ENCODE peak calls at places on chromosome 7, in seven cellular contexts. K is MM.1S, X is GM23248, I is GM23338, W is PC-3, Y is hepatocyte, N is HCT116. M is an unnamed sample.
A peak's percentile ranks its signal among the peaks of the same experiment; 100 is the strongest.

GRCh38 chr7:20735346-20736065 is 51.2 kb downstream of the SP8 start:
- DNase-seq in K (no peak), Y (no peak), X (no peak), I (no peak), W (no peak), N (no peak), M (no peak)

GRCh38 chr7:142385528-142386340 is 127.9 kb upstream of the PRSS58 start:
- DNase-seq in I (peak; percentile 78), X (peak; percentile 81), Y (peak; percentile 72), W (peak; percentile 84), N (peak; percentile 72), K (peak; percentile 83), M (peak; percentile 64)

GRCh38 chr7:41912851-41913580 is 210.1 kb upstream of the INHBA start:
- DNase-seq in W (peak; percentile 22), I (no peak), K (no peak), Y (no peak), N (no peak), X (no peak), M (no peak)

GRCh38 chr7:157666530-157667040 is 329.8 kb downstream of the DNAJB6 start:
- DNase-seq in I (no peak), Y (no peak), X (no peak), K (no peak), N (no peak), W (no peak), M (no peak)

GRCh38 chr7:82745117-82745516 is 301.5 kb upstream of the CACNA2D1 start:
- DNase-seq in Y (no peak), N (no peak), K (no peak), I (peak; percentile 64), W (no peak), X (peak; percentile 13), M (no peak)

GRCh38 chr7:38685851-38686250 is 54.7 kb upstream of the AMPH start:
- DNase-seq in W (no peak), Y (no peak), N (no peak), K (no peak), X (no peak), I (no peak), M (no peak)

GRCh38 chr7:50940621-50941020 is 157.9 kb upstream of the GRB10 start:
- DNase-seq in Y (no peak), X (peak; percentile 8), W (no peak), N (no peak), K (no peak), I (no peak), M (no peak)

GRCh38 chr7:30034501-30034900 is 6.3 kb downstream of the PLEKHA8 start:
- DNase-seq in W (no peak), K (no peak), X (no peak), Y (no peak), N (no peak), I (no peak), M (no peak)

GRCh38 chr7:89170628-89171027 is 375.1 kb upstream of the TEX47 start:
- DNase-seq in X (no peak), W (no peak), I (no peak), N (no peak), Y (no peak), K (no peak), M (no peak)

GRCh38 chr7:30411897-30412296 is 66.7 kb downstream of the NOD1 start:
- DNase-seq in K (no peak), X (no peak), N (no peak), W (no peak), Y (no peak), I (no peak), M (no peak)

GRCh38 chr7:129948877-129949291 is 3.9 kb downstream of the UBE2H start:
- DNase-seq in I (peak; percentile 94), Y (peak; percentile 93), W (peak; percentile 92), K (peak; percentile 94), X (peak; percentile 91), N (peak; percentile 86), M (peak; percentile 95)

GRCh38 chr7:112495820-112496462 is 15.2 kb downstream of the LSMEM1 start:
- DNase-seq in N (peak; percentile 65), X (peak; percentile 72), I (peak; percentile 85), W (peak; percentile 69), Y (peak; percentile 59), K (peak; percentile 63), M (peak; percentile 58)

GRCh38 chr7:114979803-114980507 is 58.1 kb downstream of the MDFIC start:
- DNase-seq in N (no peak), Y (no peak), I (no peak), K (no peak), X (no peak), W (no peak), M (no peak)

GRCh38 chr7:44158060-44158872 is 17.1 kb upstream of the MYL7 start:
- DNase-seq in W (no peak), N (no peak), I (no peak), Y (no peak), X (no peak), K (no peak), M (no peak)

DNA sequence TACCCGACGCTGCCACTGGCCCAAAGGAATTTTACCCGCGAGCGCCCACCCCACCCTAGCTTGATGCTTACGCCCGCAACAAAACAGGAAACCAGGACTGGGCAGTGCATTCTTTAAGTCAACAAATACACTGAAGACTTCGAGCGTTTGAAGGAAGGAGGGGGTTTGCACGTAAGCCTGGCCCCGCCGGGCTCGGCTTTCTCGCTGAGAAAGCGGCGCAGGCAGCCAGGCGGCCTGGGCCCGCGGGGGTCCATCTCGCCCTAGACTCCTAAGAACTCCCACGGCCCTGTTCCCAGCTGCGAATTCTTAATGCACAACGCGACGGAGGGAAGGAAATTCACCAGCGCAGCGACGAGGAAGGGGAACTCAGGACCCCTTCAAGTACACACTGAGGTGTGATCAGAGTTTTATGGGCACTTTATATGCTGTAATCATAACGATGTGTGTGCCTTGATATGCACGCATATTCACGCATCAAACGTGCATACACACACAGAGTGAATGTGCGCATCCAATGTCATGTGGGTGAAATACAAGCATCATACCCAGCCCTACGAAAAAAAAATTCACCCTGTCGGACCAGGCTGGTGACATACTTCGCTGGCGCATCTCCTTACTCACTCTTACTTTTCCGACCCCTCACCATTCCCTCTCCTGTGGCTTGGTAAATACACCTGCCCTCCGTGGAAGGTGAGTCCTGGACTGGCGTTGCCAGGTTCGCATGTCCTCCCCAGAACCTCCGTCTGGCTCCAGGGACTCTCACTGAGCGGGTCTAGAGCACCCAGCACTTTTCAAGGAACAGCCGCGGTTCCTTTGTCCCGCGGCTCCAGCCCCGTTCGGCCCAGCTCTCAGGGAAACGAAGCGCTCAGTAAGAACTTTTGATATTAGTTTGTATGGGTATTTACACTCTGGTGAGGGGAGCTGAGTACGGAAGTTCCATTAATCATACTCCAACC is 5.7 kb upstream of the HOXA13 start:
- DNase-seq in Y (no peak), W (peak; percentile 67), N (no peak), I (peak; percentile 58), X (peak; percentile 18), K (no peak), M (no peak)
- TF ChIP-seq EZH2 in Y (peak; percentile 74), W (no peak), N (no peak), I (peak; percentile 97), X (no peak), K (no peak), M (no peak)

GRCh38 chr7:4080954-4081353 is 601.1 kb upstream of the FOXK1 start:
- DNase-seq in I (peak; percentile 40), W (no peak), X (no peak), K (no peak), Y (no peak), N (no peak), M (no peak)

GRCh38 chr7:4084271-4084670 is 597.8 kb upstream of the FOXK1 start:
- DNase-seq in W (no peak), I (no peak), X (no peak), N (no peak), Y (no peak), K (no peak), M (no peak)

GRCh38 chr7:4083513-4083912 is 598.6 kb upstream of the FOXK1 start:
- DNase-seq in I (no peak), Y (no peak), N (no peak), X (no peak), W (no peak), K (no peak), M (no peak)

GRCh38 chr7:4091767-4092166 is 590.3 kb upstream of the FOXK1 start:
- DNase-seq in I (no peak), W (peak; percentile 3), N (no peak), X (no peak), Y (no peak), K (no peak), M (no peak)

DNA sequence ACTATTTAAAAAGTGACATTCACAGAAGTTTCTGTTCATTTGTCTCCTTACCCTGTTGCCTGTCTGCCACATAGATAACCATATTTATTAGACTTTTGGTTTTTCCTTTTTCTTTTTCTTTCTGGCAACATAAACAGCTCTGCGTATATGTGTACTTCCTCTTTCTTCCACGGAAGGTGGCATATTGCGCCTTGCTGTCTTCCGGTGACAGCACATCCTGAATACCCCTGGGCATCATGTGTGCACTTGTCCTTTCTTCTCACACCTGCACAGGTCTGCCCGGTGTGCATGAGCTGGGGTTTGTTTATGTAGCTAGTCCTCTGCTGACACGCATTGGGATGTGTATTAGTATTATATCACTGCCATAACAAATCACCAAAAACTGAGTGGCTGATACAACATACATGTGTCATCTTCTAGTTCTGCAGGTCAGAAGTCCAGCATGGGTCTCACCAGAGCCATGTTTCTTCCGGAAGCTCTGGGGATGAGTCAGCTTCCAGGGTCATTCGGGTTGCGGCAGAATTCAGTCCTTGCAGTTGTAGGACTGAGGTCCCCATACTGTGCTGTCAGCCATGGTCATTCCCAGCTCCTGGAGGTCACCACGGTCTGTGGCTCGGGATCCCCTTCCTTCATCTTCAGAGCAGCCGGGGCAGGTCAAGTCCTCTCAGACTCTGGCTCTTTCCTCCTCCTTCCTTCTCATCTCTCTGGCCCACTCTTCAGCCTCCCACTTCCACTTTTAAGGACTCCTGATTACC is 596.0 kb upstream of the FOXK1 start:
- DNase-seq in N (no peak), I (no peak), X (no peak), W (no peak), K (no peak), Y (no peak), M (no peak)
- H3K9me2 ChIP-seq in N (no peaks in the 10 kb centered on the region), I (peaks cover 4% of the 10 kb centered on the region), X (no peaks in the 10 kb centered on the region), W (no peaks in the 10 kb centered on the region), K (no peaks in the 10 kb centered on the region), Y (no peaks in the 10 kb centered on the region), M (no peaks in the 10 kb centered on the region)

GRCh38 chr7:131648491-131648890 is 92.1 kb upstream of the PODXL start:
- DNase-seq in K (no peak), W (no peak), I (peak; percentile 19), X (peak; percentile 40), Y (peak; percentile 36), N (no peak), M (no peak)
- H3K4me3 ChIP-seq in K (no peak overlapping the region), W (no peak overlapping the region), I (no peak overlapping the region), X (no peak overlapping the region), Y (no peak overlapping the region), N (no peak overlapping the region), M (no peak overlapping the region)

DNA sequence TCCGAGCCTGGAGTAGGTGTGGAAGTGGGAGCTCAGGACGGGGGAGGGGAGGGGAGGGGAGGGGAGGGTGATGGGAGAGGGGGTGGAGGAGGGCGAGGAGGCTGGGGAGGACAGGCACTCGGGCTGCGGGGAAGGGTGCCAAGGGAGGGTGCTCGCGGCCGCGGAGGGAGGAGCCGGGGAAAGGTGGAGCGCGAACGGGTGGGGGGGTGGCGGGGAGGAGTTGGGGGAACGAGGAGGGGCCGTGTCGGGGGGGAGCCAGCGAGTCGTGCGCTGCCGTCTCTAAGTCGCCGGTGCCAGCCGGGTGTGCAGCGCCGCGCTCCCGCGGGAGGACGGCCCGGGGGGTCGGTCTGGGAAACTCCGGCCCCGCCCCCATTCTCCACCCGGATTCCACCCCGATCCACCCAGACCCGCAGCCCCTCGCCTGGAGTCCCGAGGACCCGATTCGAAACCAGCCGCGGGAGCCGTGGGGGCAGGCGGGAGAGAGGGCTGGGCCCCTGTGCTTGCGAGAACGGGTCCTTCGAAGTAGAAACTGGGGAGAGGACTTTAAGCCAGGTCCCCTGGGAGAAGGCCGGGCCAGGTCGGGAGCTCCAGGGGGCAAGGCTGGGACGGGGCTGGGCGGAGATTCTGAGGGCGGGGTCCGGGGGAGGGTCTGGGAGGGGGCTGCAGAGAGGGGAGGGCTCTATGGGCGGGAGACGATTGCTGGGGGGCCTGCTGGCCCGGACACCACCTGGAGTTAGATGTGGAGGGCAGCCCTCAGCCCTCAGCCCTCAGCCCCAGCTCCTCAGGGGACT is at the start of gene ZNF467:
- DNase-seq in N (no peak), K (no peak), X (peak; percentile 21), W (peak; percentile 28), I (peak; percentile 43), Y (peak; percentile 75), M (peak; percentile 47)
- TF ChIP-seq EZH2 in N (no peak), K (no peak), X (no peak), W (no peak), I (peak; percentile 41), Y (no peak), M (no peak)